ENCODE peak calls at places on chromosomes 12 and 14, in nine cellular contexts. L is CD8-positive, alpha-beta T cell; V is pancreas; J is H4; Y is GM18507; U is stimulated activated CD4-positive, alpha-beta T cell treated with anti-CD3 and anti-CD28 coated beads, Interleukin-2, amount 100 ng/mL, for 4 hours; W is fibroblast of the aortic adventitia; D is H7; A is NCI-H1436. K is an unnamed sample.

GRCh38 chr12:103782399-103782798 is 58.6 kb downstream of the NT5DC3 start:
- DNase-seq in D (no peak), A (no peak), Y (no peak), J (no peak), V (no peak), L (no peak), W (no peak), U (no peak), K (no peak)

GRCh38 chr12:11684393-11684792 is 34.9 kb downstream of the ETV6 start:
- DNase-seq in L (no peak), W (no peak), Y (no peak), A (no peak), D (no peak), V (no peak), J (no peak), U (no peak), K (no peak)

GRCh38 chr14:60724080-60724618 is at the start of gene SIX4:
- DNase-seq in V (peak; percentile 75), U (no peak), Y (no peak), W (peak; percentile 80), J (peak; percentile 80), D (peak; percentile 92), L (no peak), A (peak; percentile 82), K (peak; percentile 89)

GRCh38 chr12:111045941-111046340 is 125.6 kb upstream of the MYL2 start:
- DNase-seq in W (no peak), A (no peak), U (no peak), L (no peak), Y (no peak), V (no peak), J (no peak), D (peak; percentile 46), K (no peak)

GRCh38 chr12:116055895-116056607 is 221.4 kb downstream of the MED13L start:
- DNase-seq in D (no peak), V (no peak), J (no peak), Y (no peak), U (no peak), A (no peak), W (no peak), L (no peak), K (no peak)

GRCh38 chr14:22973217-22974032 is 8.9 kb downstream of the AJUBA start:
- DNase-seq in D (peak; percentile 72), L (peak; percentile 60), J (peak; percentile 48), W (peak; percentile 79), V (peak; percentile 61), Y (no peak), A (peak; percentile 10), U (no peak), K (peak; percentile 78)

GRCh38 chr12:53065975-53066593 is 13.1 kb downstream of the SPRYD3 start:
- DNase-seq in W (peak; percentile 89), J (peak; percentile 71), A (peak; percentile 49), D (peak; percentile 96), L (peak; percentile 82), Y (peak; percentile 71), V (peak; percentile 79), U (peak; percentile 41), K (peak; percentile 81)

GRCh38 chr12:49264466-49264872 is 413 bp upstream of the TUBA1C start:
- DNase-seq in U (peak; percentile 23), A (peak; percentile 74), V (no peak), J (no peak), Y (peak; percentile 18), W (no peak), L (no peak), D (peak; percentile 92), K (no peak)

GRCh38 chr12:114623737-114624136 is 60.2 kb downstream of the TBX3 start:
- DNase-seq in W (no peak), V (no peak), L (no peak), J (no peak), A (no peak), Y (no peak), U (no peak), D (no peak), K (no peak)

GRCh38 chr12:65300679-65301349 is 22.3 kb downstream of the MSRB3 start:
- DNase-seq in W (peak; percentile 19), Y (no peak), D (no peak), A (no peak), U (no peak), V (no peak), L (no peak), J (peak; percentile 44), K (peak; percentile 41)

GRCh38 chr12:79415296-79415695 is 275.5 kb downstream of the PAWR start:
- DNase-seq in V (no peak), L (no peak), J (no peak), A (no peak), U (no peak), Y (no peak), W (no peak), D (no peak), K (no peak)

GRCh38 chr12:45232146-45232731 is 16.3 kb downstream of the ANO6 start:
- DNase-seq in L (no peak), D (no peak), A (no peak), W (no peak), U (no peak), V (no peak), J (no peak), Y (no peak), K (no peak)

GRCh38 chr14:105092124-105092911 is 27.1 kb upstream of the GPR132 start:
- DNase-seq in U (no peak), V (peak; percentile 45), W (no peak), A (peak; percentile 14), J (peak; percentile 47), D (peak; percentile 76), L (no peak), Y (no peak), K (peak; percentile 36)

GRCh38 chr12:1204581-1205121 is 213.6 kb downstream of the ERC1 start:
- DNase-seq in D (no peak), Y (no peak), L (no peak), W (peak; percentile 61), U (no peak), A (no peak), J (peak; percentile 29), V (no peak), K (no peak)

GRCh38 chr14:68667313-68667791 is 125.5 kb downstream of the ZFP36L1 start:
- DNase-seq in A (no peak), Y (no peak), W (peak; percentile 89), U (no peak), L (no peak), D (no peak), J (no peak), V (no peak), K (no peak)

GRCh38 chr12:123094349-123095073 is 56.4 kb downstream of the PITPNM2 start:
- DNase-seq in D (no peak), U (no peak), W (peak; percentile 83), Y (no peak), V (peak; percentile 35), J (peak; percentile 94), L (no peak), A (no peak), K (peak; percentile 89)

GRCh38 chr12:810635-811415 is 58.4 kb downstream of the WNK1 start:
- DNase-seq in W (no peak), U (no peak), A (no peak), J (no peak), L (no peak), D (no peak), V (no peak), Y (peak; percentile 28), K (no peak)

K was measured in MCF 10A.